ENCODE peak calls at places on chromosomes 3 and 15, in four cellular contexts. M, Q, O and I are unnamed samples.

GRCh38 chr15:84648539-84648938 is 5.5 kb downstream of the WDR73 start:
- DNase-seq in M (no peak), O (no peak), Q (no peak), I (peak)

GRCh38 chr15:53811530-53811929 is 52.1 kb upstream of the WDR72 start:
- DNase-seq in Q (no peak), M (peak), O (no peak), I (peak)

GRCh38 chr3:151015762-151016161 is 43.2 kb upstream of the CLRN1 start:
- DNase-seq in Q (no peak), M (no peak), O (no peak), I (peak)

GRCh38 chr15:20340931-20341661 is 200.5 kb downstream of the GOLGA6L6 start:
- DNase-seq in O (peak), Q (peak), M (no peak), I (peak)

GRCh38 chr3:8650583-8651416 is 6.2 kb upstream of the SSUH2 start:
- DNase-seq in Q (no peak), O (peak), M (no peak), I (no peak)

GRCh38 chr3:45778761-45779201 is 17.6 kb downstream of the SLC6A20 start:
- DNase-seq in M (no peak), Q (no peak), O (no peak), I (no peak)

GRCh38 chr15:80667895-80668430 is 27.1 kb upstream of the ABHD17C start:
- DNase-seq in M (no peak), O (no peak), Q (no peak), I (no peak)

GRCh38 chr3:111859974-111860859 is 1.2 kb downstream of the PHLDB2 start:
- DNase-seq in O (peak), Q (peak), M (peak), I (peak)

GRCh38 chr3:150220041-150220440 is 188.1 kb upstream of the TSC22D2 start:
- DNase-seq in O (no peak), Q (no peak), M (no peak), I (no peak)

GRCh38 chr15:39312984-39313383 is 267.9 kb upstream of the THBS1 start:
- DNase-seq in Q (no peak), M (no peak), O (no peak), I (no peak)

GRCh38 chr3:167091186-167091585 is 288.9 kb downstream of the ZBBX start:
- DNase-seq in O (no peak), Q (no peak), M (no peak), I (no peak)

GRCh38 chr3:171160326-171160725 is 133.8 kb upstream of the SLC2A2 start:
- DNase-seq in Q (no peak), M (no peak), O (no peak), I (no peak)

GRCh38 chr3:134794323-134794722 is 737 bp upstream of the EPHB1 start:
- DNase-seq in M (no peak), Q (no peak), O (no peak), I (no peak)

GRCh38 chr15:100832178-100832942 is 47.3 kb upstream of the ALDH1A3 start:
- DNase-seq in O (no peak), M (no peak), Q (no peak), I (no peak)

GRCh38 chr3:111151438-111151837 is 79.8 kb downstream of the NECTIN3 start:
- DNase-seq in O (no peak), M (peak), Q (no peak), I (peak)

GRCh38 chr15:74573987-74574386 is 33.0 kb downstream of the ARID3B start:
- DNase-seq in O (no peak), Q (no peak), M (no peak), I (no peak)

GRCh38 chr3:143786229-143787199 is 61.8 kb downstream of the SLC9A9 start:
- DNase-seq in M (peak), Q (no peak), O (no peak), I (peak)

GRCh38 chr3:33798113-33798417 is 365 bp upstream of the PDCD6IP start:
- DNase-seq in Q (no peak), M (no peak), O (no peak), I (no peak)

GRCh38 chr3:129632977-129633376 is 26.5 kb upstream of the PLXND1 start:
- DNase-seq in M (no peak), O (no peak), Q (no peak), I (no peak)

GRCh38 chr15:89136818-89137772 is 48.8 kb downstream of the ABHD2 start:
- DNase-seq in M (peak), Q (no peak), O (peak), I (peak)

GRCh38 chr15:85174521-85174920 is 192.9 kb downstream of the PDE8A start:
- DNase-seq in Q (no peak), M (no peak), O (no peak), I (no peak)

GRCh38 chr3:156291269-156292123 is 171.1 kb downstream of the KCNAB1 start:
- DNase-seq in O (peak), M (no peak), Q (peak), I (peak)

GRCh38 chr3:49469037-49469875 is 811 bp upstream of the DAG1 start:
- DNase-seq in O (peak), M (peak), Q (peak), I (peak)

GRCh38 chr3:85697156-85697555 is 738.4 kb downstream of the CADM2 start:
- DNase-seq in Q (no peak), O (no peak), M (no peak), I (no peak)

GRCh38 chr15:23482228-23482627 is 35.2 kb upstream of the GOLGA6L2 start:
- DNase-seq in O (no peak), M (no peak), Q (no peak), I (no peak)

GRCh38 chr3:15982667-15983145 is 184.9 kb upstream of the ANKRD28 start:
- DNase-seq in M (peak), O (no peak), Q (no peak), I (peak)

GRCh38 chr3:23834082-23834870 is 28.5 kb downstream of the UBE2E1 start:
- DNase-seq in Q (no peak), M (peak), O (no peak), I (no peak)
- TF ChIP-seq CTCF in Q (no peak), M (no peak), O (no peak), I (peak)

GRCh38 chr3:139588450-139588849 is 48.9 kb upstream of the RBP1 start:
- DNase-seq in O (no peak), Q (peak), M (no peak), I (no peak)
- TF ChIP-seq CTCF in O (no peak), Q (no peak), M (no peak), I (no peak)

GRCh38 chr3:193563999-193564398 is 9.3 kb upstream of the ATP13A4 start:
- DNase-seq in Q (no peak), M (no peak), O (no peak), I (no peak)
- TF ChIP-seq CTCF in Q (no peak), M (no peak), O (no peak), I (no peak)

DNA sequence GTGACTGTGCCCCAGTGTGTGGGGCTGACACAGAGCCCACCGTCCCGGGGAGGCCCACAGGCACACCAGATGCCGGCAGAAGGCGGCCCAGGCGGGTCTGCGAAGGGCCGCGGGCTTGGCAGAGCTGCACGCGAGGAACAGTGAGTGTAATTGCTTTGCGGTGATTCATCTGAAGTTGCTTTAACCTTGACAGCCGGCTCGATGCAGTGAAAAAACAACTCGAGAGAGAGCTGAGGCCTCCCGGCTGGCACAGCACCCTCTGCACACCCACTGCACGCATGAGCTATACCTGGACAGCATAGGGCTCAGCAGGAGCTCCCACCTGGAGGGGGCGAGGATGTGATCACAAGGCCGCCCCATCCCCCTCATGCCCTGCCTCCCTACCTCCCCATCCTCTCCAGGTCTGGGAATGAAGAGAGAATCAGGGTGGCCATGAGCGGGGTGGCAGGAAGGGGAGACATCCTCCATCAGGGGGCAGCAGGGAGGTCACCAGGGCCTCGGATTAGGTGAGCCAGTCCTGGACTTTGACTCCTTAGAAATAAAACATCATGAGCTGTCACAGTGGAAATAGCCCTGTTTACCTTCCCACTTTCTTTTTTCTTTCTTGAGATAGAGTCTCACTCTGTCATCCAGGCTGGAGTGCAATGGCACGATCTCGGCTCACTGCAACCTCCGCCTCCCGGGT is 172.6 kb downstream of the MEGF11 start:
- DNase-seq in M (peak), O (no peak), Q (peak), I (peak)
- TF ChIP-seq CTCF in M (no peak), O (no peak), Q (no peak), I (no peak)

GRCh38 chr3:127534564-127534963 is 56.0 kb downstream of the TPRA1 start:
- DNase-seq in M (no peak), Q (no peak), O (no peak), I (no peak)
- TF ChIP-seq CTCF in M (no peak), Q (no peak), O (no peak), I (no peak)